ENCODE peak calls at places on chromosome 7, in five cellular contexts. G is sigmoid colon, W is dorsolateral prefrontal cortex, I is astrocyte of the spinal cord, A is tibial artery. K is an unnamed sample.

GRCh38 chr7:92988941-92989540 is 128.7 kb downstream of the SAMD9 start:
- DNase-seq in I (no peak), W (no peak), A (no peak), G (no peak), K (no peak)

GRCh38 chr7:24573554-24574338 is 494 bp downstream of the PALS2 start:
- DNase-seq in I (peak), W (peak), G (peak), A (peak), K (peak)

GRCh38 chr7:148185050-148185449 is 405.5 kb upstream of the C7orf33 start:
- DNase-seq in A (no peak), I (peak), W (no peak), G (no peak), K (no peak)

GRCh38 chr7:129832701-129833227 is 120.0 kb downstream of the UBE2H start:
- DNase-seq in A (no peak), I (no peak), G (no peak), W (no peak), K (no peak)

GRCh38 chr7:105461518-105461917 is 60.6 kb downstream of the PUS7 start:
- DNase-seq in G (no peak), W (no peak), I (no peak), A (no peak), K (no peak)

GRCh38 chr7:6653101-6653995 is 16.2 kb downstream of the ZNF316 start:
- DNase-seq in W (no peak), G (peak), I (no peak), A (no peak), K (no peak)

GRCh38 chr7:104926905-104927454 is 87.0 kb upstream of the KMT2E start:
- DNase-seq in W (no peak), I (no peak), G (no peak), A (no peak), K (peak)

GRCh38 chr7:116271980-116272886 is 61.9 kb downstream of the TES start:
- DNase-seq in A (peak), G (peak), I (peak), W (peak), K (no peak)

GRCh38 chr7:132739271-132739955 is 163.1 kb upstream of the PLXNA4 start:
- DNase-seq in G (no peak), A (no peak), W (peak), I (peak), K (no peak)

GRCh38 chr7:139722604-139723003 is 55.2 kb downstream of the HIPK2 start:
- DNase-seq in W (peak), I (no peak), G (no peak), A (no peak), K (no peak)

GRCh38 chr7:139720186-139720585 is 57.6 kb downstream of the HIPK2 start:
- DNase-seq in I (no peak), W (no peak), A (no peak), G (no peak), K (no peak)

GRCh38 chr7:139721417-139721816 is 56.4 kb downstream of the HIPK2 start:
- DNase-seq in G (no peak), A (no peak), W (no peak), I (no peak), K (no peak)

GRCh38 chr7:139721844-139722243 is 56.0 kb downstream of the HIPK2 start:
- DNase-seq in W (no peak), I (no peak), G (no peak), A (no peak), K (no peak)

DNA sequence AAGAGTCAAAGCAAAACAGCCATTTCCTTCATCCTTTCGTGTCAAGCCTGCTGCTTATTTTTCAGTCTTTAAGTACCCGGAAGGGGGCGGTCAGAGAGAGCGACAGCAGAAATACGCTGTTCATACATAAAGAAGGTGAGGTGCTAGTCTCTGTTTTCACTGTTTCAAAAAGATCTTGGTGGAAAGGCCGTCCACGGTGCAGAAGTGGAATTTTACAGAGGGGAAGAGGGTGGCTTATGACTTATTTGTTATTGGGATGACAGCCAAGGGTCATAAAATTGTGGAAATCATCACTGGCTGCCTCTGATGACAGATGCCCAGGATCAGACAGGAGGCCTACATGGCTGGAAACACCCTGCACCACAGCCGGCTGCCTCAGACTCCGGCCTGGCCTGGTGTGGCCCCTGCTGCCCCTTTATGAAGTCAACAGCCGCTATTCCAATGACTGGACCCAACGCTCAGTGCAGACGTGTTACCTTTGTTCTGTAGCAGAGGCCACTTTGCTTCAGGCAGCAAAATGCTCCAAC is 57.0 kb downstream of the HIPK2 start:
- DNase-seq in A (no peak), I (peak), G (no peak), W (no peak), K (no peak)
- TF ChIP-seq CTCF in A (no peak), I (no peak), G (no peak), W (peak), K (no peak)

DNA sequence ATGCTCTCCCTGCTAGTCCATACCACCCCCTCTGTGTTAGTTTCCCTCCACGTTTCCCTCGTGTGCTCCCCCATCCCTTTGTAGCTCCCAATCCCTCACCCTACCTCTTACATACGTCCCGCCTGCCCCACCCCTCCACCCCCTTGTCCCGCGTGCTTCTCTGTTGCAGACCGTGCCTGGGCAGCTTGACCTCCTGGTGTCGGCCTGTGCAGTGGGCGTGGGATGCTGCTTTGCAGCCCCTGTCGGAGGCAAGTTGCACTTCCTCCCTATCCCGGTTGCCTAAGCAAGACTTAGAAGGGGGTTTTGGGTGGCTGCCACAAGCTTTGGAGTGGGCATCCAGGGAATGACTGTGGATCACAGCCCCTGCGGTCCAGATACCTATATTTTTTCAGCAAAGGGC is 7.7 kb downstream of the CLCN1 start:
- DNase-seq in G (no peak), I (no peak), W (no peak), A (no peak), K (no peak)
- TF ChIP-seq CTCF in G (no peak), I (no peak), W (no peak), A (no peak), K (no peak)

GRCh38 chr7:1813394-1814088 is 143.5 kb downstream of the ELFN1 start:
- DNase-seq in G (no peak), W (no peak), A (no peak), I (no peak), K (no peak)
- TF ChIP-seq CTCF in G (no peak), W (no peak), A (no peak), I (no peak), K (no peak)

DNA sequence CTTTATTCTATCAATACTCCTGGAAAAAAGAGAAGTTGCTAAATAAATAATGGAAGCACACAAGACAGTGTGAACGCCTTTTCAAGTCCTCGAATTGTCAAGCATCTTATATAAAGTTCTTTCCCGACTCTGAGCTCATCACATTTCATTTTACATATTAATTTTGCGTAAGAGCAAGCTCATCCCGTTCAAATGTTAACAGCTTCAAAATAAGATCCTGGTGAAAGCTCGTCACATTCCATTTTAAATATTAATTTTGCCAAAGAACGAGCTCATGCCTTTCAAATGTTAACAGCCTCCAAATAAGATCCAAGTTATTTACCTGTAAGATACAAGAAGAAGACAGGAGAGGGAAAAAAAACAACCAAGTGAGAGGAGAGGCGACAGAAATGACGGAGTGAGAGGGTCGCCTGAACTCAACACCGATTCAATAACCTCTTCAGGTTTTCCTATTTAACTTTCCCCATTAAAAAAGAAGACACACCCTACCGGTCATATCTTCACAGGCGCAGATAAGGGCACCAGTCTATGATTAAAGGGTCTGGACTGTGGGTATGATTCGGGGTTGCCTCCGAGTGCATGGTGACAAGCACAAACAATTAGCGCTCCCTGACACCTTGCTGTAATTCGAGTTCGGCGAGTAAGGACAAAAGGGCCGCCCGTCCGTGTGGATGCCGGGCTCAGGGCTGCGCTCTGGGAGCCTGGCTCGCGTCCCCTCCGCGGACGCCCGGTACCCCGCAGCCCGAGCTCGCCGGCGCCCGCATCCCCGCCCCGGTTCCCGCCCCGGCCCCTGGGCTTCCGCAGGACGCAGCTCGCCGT is 111.7 kb upstream of the RHEB start:
- DNase-seq in A (no peak), G (peak), W (no peak), I (no peak), K (no peak)
- TF ChIP-seq CTCF in A (no peak), G (no peak), W (no peak), I (peak), K (no peak)

GRCh38 chr7:39413866-39414668 is 152.1 kb upstream of the YAE1 start:
- DNase-seq in W (peak), I (peak), A (peak), G (peak), K (peak)
- TF ChIP-seq CTCF in W (no peak), I (no peak), A (no peak), G (no peak), K (peak)

DNA sequence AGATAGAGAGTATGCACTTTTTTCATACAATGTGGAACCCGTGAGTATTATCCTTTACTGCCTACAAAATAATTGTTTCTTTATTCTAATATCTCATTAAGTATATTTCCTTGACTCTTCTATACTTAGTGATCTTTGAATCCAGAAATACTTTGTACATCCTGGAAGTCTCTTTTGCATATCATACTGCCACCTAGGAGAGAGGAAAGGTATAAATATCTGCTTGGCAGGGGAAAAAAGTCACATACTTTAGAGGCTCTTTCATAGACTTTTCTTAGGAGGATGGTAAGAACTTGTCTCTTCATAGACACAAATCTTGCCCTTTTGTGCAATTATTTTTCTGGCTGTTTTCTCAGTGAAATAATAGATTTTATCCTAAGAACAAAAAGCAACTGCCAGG is 436.0 kb downstream of the PAXIP1 start:
- DNase-seq in A (no peak), G (no peak), W (no peak), I (no peak), K (no peak)
- TF ChIP-seq CTCF in A (no peak), G (no peak), W (peak), I (no peak), K (peak)

GRCh38 chr7:41891967-41892755 is 189.3 kb upstream of the INHBA start:
- DNase-seq in A (no peak), I (no peak), W (no peak), G (no peak), K (no peak)
- TF ChIP-seq CTCF in A (no peak), I (no peak), W (no peak), G (no peak), K (peak)

DNA sequence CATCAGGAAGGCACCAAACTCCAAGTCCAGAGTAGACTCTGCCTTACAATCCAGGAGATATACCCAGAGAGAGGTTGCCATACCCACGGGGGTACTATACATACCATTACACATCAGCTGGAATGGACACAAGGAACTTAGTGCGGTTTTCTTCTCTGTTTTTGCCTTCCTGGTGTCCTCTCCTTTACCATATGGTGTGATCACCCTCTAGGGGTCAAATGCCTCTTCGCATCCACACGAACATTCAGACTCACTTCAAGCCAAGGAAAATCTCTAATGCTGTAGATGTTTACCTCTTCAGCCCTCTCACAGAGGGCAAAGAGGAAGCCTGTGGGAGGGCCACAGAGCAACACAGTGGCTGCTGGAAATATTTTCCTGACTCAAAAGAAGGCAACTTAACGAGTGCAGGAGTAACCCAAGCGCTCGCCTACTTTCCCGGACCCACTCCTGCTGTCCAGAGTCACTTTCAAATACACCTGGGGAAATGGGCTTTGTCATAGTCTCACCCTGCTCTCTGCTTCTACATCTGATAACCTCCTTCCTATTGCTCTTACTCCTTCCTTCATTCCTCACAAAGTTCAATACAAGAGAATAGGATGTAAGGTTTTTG is 220.7 kb downstream of the C7orf25 start:
- DNase-seq in A (peak), I (peak), W (no peak), G (no peak), K (no peak)
- TF ChIP-seq CTCF in A (peak), I (peak), W (peak), G (peak), K (peak)

GRCh38 chr7:70193514-70193913 is 595.2 kb downstream of the AUTS2 start:
- DNase-seq in A (no peak), G (no peak), W (no peak), I (peak), K (no peak)
- TF ChIP-seq CTCF in A (peak), G (no peak), W (peak), I (peak), K (peak)

DNA sequence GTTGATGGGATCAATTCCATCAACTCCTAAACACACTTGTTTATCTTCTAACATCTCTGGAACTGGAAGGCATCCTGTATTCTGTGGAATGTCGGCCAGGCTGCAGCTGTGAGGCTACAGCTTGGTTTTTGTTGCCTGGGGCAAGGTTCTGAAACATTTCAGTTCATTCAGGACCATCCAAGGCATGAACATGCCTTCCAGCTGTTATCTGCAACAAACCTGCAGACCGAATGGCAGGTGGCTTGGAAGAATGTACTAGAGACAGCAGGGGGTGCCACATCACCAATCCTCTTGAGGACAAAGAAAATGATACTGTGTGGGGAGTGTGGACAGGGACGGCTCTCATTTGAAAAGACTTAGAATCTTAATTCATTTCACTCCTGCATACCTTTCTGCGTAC is 12.4 kb downstream of the PAPOLB start:
- DNase-seq in W (peak), G (no peak), I (peak), A (no peak), K (no peak)
- TF ChIP-seq CTCF in W (peak), G (no peak), I (no peak), A (peak), K (peak)